ENCODE peak calls at places on chromosomes 16 and 17, in four cellular contexts. D, R, S and I are unnamed samples.

GRCh38 chr16:27867122-27868110 is 196.1 kb downstream of the GSG1L start:
- DNase-seq in R (peak), S (peak), D (peak), I (peak)

GRCh38 chr17:19002191-19002590 is 2.4 kb downstream of the FAM83G start:
- DNase-seq in S (no peak), R (no peak), D (no peak), I (no peak)

GRCh38 chr16:4505356-4506153 is 29.4 kb downstream of the HMOX2 start:
- DNase-seq in S (no peak), D (peak), R (no peak), I (no peak)

GRCh38 chr16:48160575-48160974 is 4.8 kb upstream of the ABCC12 start:
- DNase-seq in D (no peak), S (no peak), R (no peak), I (no peak)

GRCh38 chr17:8151120-8151640 is 1.0 kb downstream of the PER1 start:
- DNase-seq in D (peak), S (peak), R (peak), I (peak)

GRCh38 chr16:20507280-20507679 is 56.0 kb downstream of the ACSM2A start:
- DNase-seq in R (no peak), S (no peak), D (no peak), I (no peak)

GRCh38 chr17:18163528-18163927 is 20.1 kb upstream of the ALKBH5 start:
- DNase-seq in S (no peak), R (no peak), D (no peak), I (no peak)

GRCh38 chr16:88732172-88732960 is 26.1 kb downstream of the CTU2 start:
- DNase-seq in R (no peak), D (no peak), S (no peak), I (no peak)

GRCh38 chr17:70022175-70022574 is 52.9 kb upstream of the KCNJ16 start:
- DNase-seq in S (peak), D (no peak), R (no peak), I (peak)

GRCh38 chr16:1194665-1195392 is 30.2 kb downstream of the TPSG1 start:
- DNase-seq in S (no peak), D (no peak), R (no peak), I (no peak)

GRCh38 chr17:17824780-17825614 is 11.8 kb downstream of the SREBF1 start:
- DNase-seq in S (no peak), D (no peak), R (peak), I (no peak)

GRCh38 chr17:49399995-49400394 is 14.7 kb downstream of the PHB1 start:
- DNase-seq in R (no peak), S (no peak), D (no peak), I (no peak)

GRCh38 chr16:81718637-81719036 is 60.5 kb upstream of the PLCG2 start:
- DNase-seq in D (no peak), S (no peak), R (no peak), I (no peak)

GRCh38 chr16:6209355-6209930 is 1111.8 kb upstream of the EEF2KMT start:
- DNase-seq in R (no peak), S (no peak), D (no peak), I (no peak)

GRCh38 chr16:89842471-89843408 is 14.5 kb downstream of the SPIRE2 start:
- DNase-seq in S (no peak), R (peak), D (no peak), I (peak)

GRCh38 chr17:75047398-75048098 is 523 bp downstream of the KCTD2 start:
- DNase-seq in R (peak), D (no peak), S (no peak), I (no peak)

GRCh38 chr17:15955793-15956541 is 11.0 kb downstream of the ADORA2B start:
- DNase-seq in S (no peak), D (no peak), R (peak), I (no peak)

GRCh38 chr17:79658811-79659207 is 48.0 kb upstream of the RBFOX3 start:
- DNase-seq in D (no peak), S (peak), R (peak), I (no peak)

GRCh38 chr17:16007439-16007838 is 7.8 kb downstream of the TTC19 start:
- DNase-seq in R (no peak), S (no peak), D (no peak), I (no peak)

GRCh38 chr16:26161461-26162180 is 469.9 kb downstream of the HS3ST4 start:
- DNase-seq in D (no peak), S (no peak), R (no peak), I (no peak)

GRCh38 chr16:46789075-46789474 is 40.9 kb upstream of the MYLK3 start:
- DNase-seq in R (no peak), S (no peak), D (no peak), I (no peak)

GRCh38 chr17:76523084-76524037 is 14.1 kb downstream of the CYGB start:
- DNase-seq in S (peak), R (peak), D (peak), I (peak)

GRCh38 chr17:67441052-67441738 is 64.1 kb downstream of the PITPNC1 start:
- DNase-seq in S (no peak), R (no peak), D (peak), I (peak)

GRCh38 chr17:31699281-31699680 is 159.8 kb downstream of the COPRS start:
- DNase-seq in R (no peak), D (no peak), S (peak), I (no peak)

GRCh38 chr17:82172461-82173160 is 40.0 kb downstream of the CCDC57 start:
- DNase-seq in D (no peak), R (peak), S (no peak), I (no peak)

GRCh38 chr16:4032768-4033167 is 83.5 kb downstream of the ADCY9 start:
- DNase-seq in S (no peak), R (no peak), D (peak), I (peak)

GRCh38 chr16:27625050-27625697 is 75.2 kb downstream of the KATNIP start:
- DNase-seq in D (no peak), S (no peak), R (no peak), I (peak)

GRCh38 chr17:17752822-17753448 is 71.7 kb downstream of the RAI1 start:
- DNase-seq in S (peak), R (peak), D (no peak), I (no peak)

GRCh38 chr16:35525979-35526590 is 2066.7 kb downstream of the TP53TG3F start:
- DNase-seq in R (no peak), D (no peak), S (no peak), I (no peak)

GRCh38 chr17:79320331-79320730 is 245.7 kb downstream of the ENGASE start:
- DNase-seq in D (no peak), R (no peak), S (no peak), I (no peak)

GRCh38 chr17:75877752-75878173 is 618 bp downstream of the TRIM47 start:
- DNase-seq in D (peak), R (peak), S (peak), I (peak)

GRCh38 chr16:48538746-48539484 is 71.1 kb downstream of the N4BP1 start:
- DNase-seq in D (no peak), S (peak), R (peak), I (no peak)

GRCh38 chr17:36468903-36469635 is 17.4 kb upstream of the ZNHIT3 start:
- DNase-seq in S (no peak), R (peak), D (no peak), I (no peak)

GRCh38 chr17:74566132-74566753 is 1.1 kb downstream of the CD300H start:
- DNase-seq in D (no peak), S (peak), R (peak), I (peak)

GRCh38 chr17:52170963-52171572 is 12.6 kb upstream of the CA10 start:
- DNase-seq in R (peak), S (peak), D (no peak), I (no peak)